ENCODE peak calls at places on chromosome 10, in ten cellular contexts. One of them, this sample, is unnamed.

GRCh38 chr10:130577039-130577438 is 440.8 kb downstream of the GLRX3 start:
- DNase-seq in mesenteric fat pad: no peak
- DNase-seq in Peyer's patch: no peak
- DNase-seq in iris pigment epithelial cell: no peak
- DNase-seq in type B pancreatic cell: no peak
- DNase-seq in GM03348: no peak
- DNase-seq in fibroblast of villous mesenchyme: no peak
- DNase-seq in stimulated activated CD4-positive, alpha-beta T cell treated with anti-CD3 and anti-CD28 coated beads, Interleukin-1b, Interleukin-23, amount 100 ng/mL, for 4 hours: no peak
- DNase-seq in sciatic nerve: no peak
- DNase-seq in CD4-positive, alpha-beta T cell: no peak
- DNase-seq in this sample: no peak

GRCh38 chr10:117550599-117551321 is 8.2 kb downstream of the EMX2 start:
- DNase-seq in mesenteric fat pad: no peak
- DNase-seq in Peyer's patch: peak
- DNase-seq in iris pigment epithelial cell: no peak
- DNase-seq in type B pancreatic cell: no peak
- DNase-seq in GM03348: no peak
- DNase-seq in fibroblast of villous mesenchyme: peak
- DNase-seq in stimulated activated CD4-positive, alpha-beta T cell treated with anti-CD3 and anti-CD28 coated beads, Interleukin-1b, Interleukin-23, amount 100 ng/mL, for 4 hours: no peak
- DNase-seq in sciatic nerve: no peak
- DNase-seq in CD4-positive, alpha-beta T cell: no peak
- DNase-seq in this sample: no peak

GRCh38 chr10:131098416-131098952 is 213.0 kb downstream of the TCERG1L start:
- DNase-seq in mesenteric fat pad: no peak
- DNase-seq in Peyer's patch: no peak
- DNase-seq in iris pigment epithelial cell: no peak
- DNase-seq in type B pancreatic cell: no peak
- DNase-seq in GM03348: no peak
- DNase-seq in fibroblast of villous mesenchyme: no peak
- DNase-seq in stimulated activated CD4-positive, alpha-beta T cell treated with anti-CD3 and anti-CD28 coated beads, Interleukin-1b, Interleukin-23, amount 100 ng/mL, for 4 hours: no peak
- DNase-seq in sciatic nerve: no peak
- DNase-seq in CD4-positive, alpha-beta T cell: no peak
- DNase-seq in this sample: no peak

GRCh38 chr10:8187171-8187666 is 132.7 kb downstream of the GATA3 start:
- DNase-seq in mesenteric fat pad: no peak
- DNase-seq in Peyer's patch: no peak
- DNase-seq in iris pigment epithelial cell: no peak
- DNase-seq in type B pancreatic cell: no peak
- DNase-seq in GM03348: no peak
- DNase-seq in fibroblast of villous mesenchyme: peak
- DNase-seq in stimulated activated CD4-positive, alpha-beta T cell treated with anti-CD3 and anti-CD28 coated beads, Interleukin-1b, Interleukin-23, amount 100 ng/mL, for 4 hours: no peak
- DNase-seq in sciatic nerve: no peak
- DNase-seq in CD4-positive, alpha-beta T cell: no peak
- DNase-seq in this sample: no peak

GRCh38 chr10:50992972-50993766 is 81.1 kb upstream of the PRKG1 start:
- DNase-seq in mesenteric fat pad: no peak
- DNase-seq in Peyer's patch: peak
- DNase-seq in iris pigment epithelial cell: peak
- DNase-seq in type B pancreatic cell: no peak
- DNase-seq in GM03348: peak
- DNase-seq in fibroblast of villous mesenchyme: peak
- DNase-seq in stimulated activated CD4-positive, alpha-beta T cell treated with anti-CD3 and anti-CD28 coated beads, Interleukin-1b, Interleukin-23, amount 100 ng/mL, for 4 hours: no peak
- DNase-seq in sciatic nerve: no peak
- DNase-seq in CD4-positive, alpha-beta T cell: no peak
- DNase-seq in this sample: no peak

GRCh38 chr10:119104653-119105024 is 726 bp downstream of the DENND10 start:
- DNase-seq in mesenteric fat pad: no peak
- DNase-seq in Peyer's patch: no peak
- DNase-seq in iris pigment epithelial cell: peak
- DNase-seq in type B pancreatic cell: peak
- DNase-seq in GM03348: peak
- DNase-seq in fibroblast of villous mesenchyme: peak
- DNase-seq in stimulated activated CD4-positive, alpha-beta T cell treated with anti-CD3 and anti-CD28 coated beads, Interleukin-1b, Interleukin-23, amount 100 ng/mL, for 4 hours: no peak
- DNase-seq in sciatic nerve: peak
- DNase-seq in CD4-positive, alpha-beta T cell: no peak
- DNase-seq in this sample: no peak

GRCh38 chr10:24469993-24470392 is 253.7 kb downstream of the ARHGAP21 start:
- DNase-seq in mesenteric fat pad: no peak
- DNase-seq in Peyer's patch: peak
- DNase-seq in iris pigment epithelial cell: peak
- DNase-seq in type B pancreatic cell: no peak
- DNase-seq in GM03348: no peak
- DNase-seq in fibroblast of villous mesenchyme: no peak
- DNase-seq in stimulated activated CD4-positive, alpha-beta T cell treated with anti-CD3 and anti-CD28 coated beads, Interleukin-1b, Interleukin-23, amount 100 ng/mL, for 4 hours: no peak
- DNase-seq in sciatic nerve: no peak
- DNase-seq in CD4-positive, alpha-beta T cell: no peak
- DNase-seq in this sample: no peak

GRCh38 chr10:109961181-109962001 is 38.1 kb upstream of the XPNPEP1 start:
- DNase-seq in mesenteric fat pad: no peak
- DNase-seq in Peyer's patch: no peak
- DNase-seq in iris pigment epithelial cell: peak
- DNase-seq in type B pancreatic cell: no peak
- DNase-seq in GM03348: no peak
- DNase-seq in fibroblast of villous mesenchyme: peak
- DNase-seq in stimulated activated CD4-positive, alpha-beta T cell treated with anti-CD3 and anti-CD28 coated beads, Interleukin-1b, Interleukin-23, amount 100 ng/mL, for 4 hours: no peak
- DNase-seq in sciatic nerve: no peak
- DNase-seq in CD4-positive, alpha-beta T cell: no peak
- DNase-seq in this sample: no peak

GRCh38 chr10:44384601-44385422 is at the start of gene CXCL12:
- DNase-seq in mesenteric fat pad: peak
- DNase-seq in Peyer's patch: no peak
- DNase-seq in iris pigment epithelial cell: peak
- DNase-seq in type B pancreatic cell: peak
- DNase-seq in GM03348: peak
- DNase-seq in fibroblast of villous mesenchyme: peak
- DNase-seq in stimulated activated CD4-positive, alpha-beta T cell treated with anti-CD3 and anti-CD28 coated beads, Interleukin-1b, Interleukin-23, amount 100 ng/mL, for 4 hours: no peak
- DNase-seq in sciatic nerve: peak
- DNase-seq in CD4-positive, alpha-beta T cell: no peak
- DNase-seq in this sample: no peak

GRCh38 chr10:117271427-117271826 is 30.5 kb downstream of the SLC18A2 start:
- DNase-seq in mesenteric fat pad: no peak
- DNase-seq in Peyer's patch: no peak
- DNase-seq in iris pigment epithelial cell: peak
- DNase-seq in type B pancreatic cell: no peak
- DNase-seq in GM03348: no peak
- DNase-seq in fibroblast of villous mesenchyme: no peak
- DNase-seq in stimulated activated CD4-positive, alpha-beta T cell treated with anti-CD3 and anti-CD28 coated beads, Interleukin-1b, Interleukin-23, amount 100 ng/mL, for 4 hours: no peak
- DNase-seq in sciatic nerve: no peak
- DNase-seq in CD4-positive, alpha-beta T cell: no peak
- DNase-seq in this sample: no peak

GRCh38 chr10:96138102-96138501 is 8.0 kb downstream of the ZNF518A start:
- DNase-seq in mesenteric fat pad: no peak
- DNase-seq in Peyer's patch: no peak
- DNase-seq in iris pigment epithelial cell: no peak
- DNase-seq in type B pancreatic cell: no peak
- DNase-seq in GM03348: no peak
- DNase-seq in fibroblast of villous mesenchyme: no peak
- DNase-seq in stimulated activated CD4-positive, alpha-beta T cell treated with anti-CD3 and anti-CD28 coated beads, Interleukin-1b, Interleukin-23, amount 100 ng/mL, for 4 hours: no peak
- DNase-seq in sciatic nerve: no peak
- DNase-seq in CD4-positive, alpha-beta T cell: no peak
- DNase-seq in this sample: no peak

GRCh38 chr10:121886997-121887622 is 40.7 kb downstream of the ATE1 start:
- DNase-seq in mesenteric fat pad: no peak
- DNase-seq in Peyer's patch: peak
- DNase-seq in iris pigment epithelial cell: peak
- DNase-seq in type B pancreatic cell: no peak
- DNase-seq in GM03348: peak
- DNase-seq in fibroblast of villous mesenchyme: peak
- DNase-seq in stimulated activated CD4-positive, alpha-beta T cell treated with anti-CD3 and anti-CD28 coated beads, Interleukin-1b, Interleukin-23, amount 100 ng/mL, for 4 hours: peak
- DNase-seq in sciatic nerve: peak
- DNase-seq in CD4-positive, alpha-beta T cell: peak
- DNase-seq in this sample: peak

GRCh38 chr10:50582766-50583762 is 40.7 kb downstream of the SGMS1 start:
- DNase-seq in mesenteric fat pad: no peak
- DNase-seq in Peyer's patch: no peak
- DNase-seq in iris pigment epithelial cell: no peak
- DNase-seq in type B pancreatic cell: no peak
- DNase-seq in GM03348: no peak
- DNase-seq in fibroblast of villous mesenchyme: no peak
- DNase-seq in stimulated activated CD4-positive, alpha-beta T cell treated with anti-CD3 and anti-CD28 coated beads, Interleukin-1b, Interleukin-23, amount 100 ng/mL, for 4 hours: no peak
- DNase-seq in sciatic nerve: no peak
- DNase-seq in CD4-positive, alpha-beta T cell: no peak
- DNase-seq in this sample: no peak

GRCh38 chr10:84743483-84743882 is 415.1 kb downstream of the CCSER2 start:
- DNase-seq in mesenteric fat pad: no peak
- DNase-seq in Peyer's patch: no peak
- DNase-seq in iris pigment epithelial cell: peak
- DNase-seq in type B pancreatic cell: no peak
- DNase-seq in GM03348: no peak
- DNase-seq in fibroblast of villous mesenchyme: no peak
- DNase-seq in stimulated activated CD4-positive, alpha-beta T cell treated with anti-CD3 and anti-CD28 coated beads, Interleukin-1b, Interleukin-23, amount 100 ng/mL, for 4 hours: no peak
- DNase-seq in sciatic nerve: no peak
- DNase-seq in CD4-positive, alpha-beta T cell: no peak
- DNase-seq in this sample: no peak

GRCh38 chr10:107577226-107577625 is 412.7 kb upstream of the SORCS1 start:
- DNase-seq in mesenteric fat pad: no peak
- DNase-seq in Peyer's patch: no peak
- DNase-seq in iris pigment epithelial cell: no peak
- DNase-seq in type B pancreatic cell: no peak
- DNase-seq in GM03348: no peak
- DNase-seq in fibroblast of villous mesenchyme: no peak
- DNase-seq in stimulated activated CD4-positive, alpha-beta T cell treated with anti-CD3 and anti-CD28 coated beads, Interleukin-1b, Interleukin-23, amount 100 ng/mL, for 4 hours: no peak
- DNase-seq in sciatic nerve: no peak
- DNase-seq in CD4-positive, alpha-beta T cell: no peak
- DNase-seq in this sample: no peak

GRCh38 chr10:80094236-80094635 is 15.8 kb downstream of the TMEM254 start:
- DNase-seq in mesenteric fat pad: no peak
- DNase-seq in Peyer's patch: no peak
- DNase-seq in iris pigment epithelial cell: no peak
- DNase-seq in type B pancreatic cell: no peak
- DNase-seq in GM03348: no peak
- DNase-seq in fibroblast of villous mesenchyme: peak
- DNase-seq in stimulated activated CD4-positive, alpha-beta T cell treated with anti-CD3 and anti-CD28 coated beads, Interleukin-1b, Interleukin-23, amount 100 ng/mL, for 4 hours: no peak
- DNase-seq in sciatic nerve: no peak
- DNase-seq in CD4-positive, alpha-beta T cell: no peak
- DNase-seq in this sample: no peak

GRCh38 chr10:25813511-25813910 is 120.5 kb upstream of the MYO3A start:
- DNase-seq in mesenteric fat pad: no peak
- DNase-seq in Peyer's patch: no peak
- DNase-seq in iris pigment epithelial cell: no peak
- DNase-seq in type B pancreatic cell: no peak
- DNase-seq in GM03348: no peak
- DNase-seq in fibroblast of villous mesenchyme: no peak
- DNase-seq in stimulated activated CD4-positive, alpha-beta T cell treated with anti-CD3 and anti-CD28 coated beads, Interleukin-1b, Interleukin-23, amount 100 ng/mL, for 4 hours: no peak
- DNase-seq in sciatic nerve: no peak
- DNase-seq in CD4-positive, alpha-beta T cell: no peak
- DNase-seq in this sample: no peak

GRCh38 chr10:51000164-51000563 is 74.1 kb upstream of the PRKG1 start:
- DNase-seq in mesenteric fat pad: no peak
- DNase-seq in Peyer's patch: no peak
- DNase-seq in iris pigment epithelial cell: peak
- DNase-seq in type B pancreatic cell: no peak
- DNase-seq in GM03348: peak
- DNase-seq in fibroblast of villous mesenchyme: peak
- DNase-seq in stimulated activated CD4-positive, alpha-beta T cell treated with anti-CD3 and anti-CD28 coated beads, Interleukin-1b, Interleukin-23, amount 100 ng/mL, for 4 hours: no peak
- DNase-seq in sciatic nerve: no peak
- DNase-seq in CD4-positive, alpha-beta T cell: no peak
- DNase-seq in this sample: no peak

GRCh38 chr10:104862-105565 is 30.2 kb upstream of the ZMYND11 start:
- DNase-seq in mesenteric fat pad: no peak
- DNase-seq in Peyer's patch: no peak
- DNase-seq in iris pigment epithelial cell: no peak
- DNase-seq in type B pancreatic cell: no peak
- DNase-seq in GM03348: no peak
- DNase-seq in fibroblast of villous mesenchyme: no peak
- DNase-seq in stimulated activated CD4-positive, alpha-beta T cell treated with anti-CD3 and anti-CD28 coated beads, Interleukin-1b, Interleukin-23, amount 100 ng/mL, for 4 hours: no peak
- DNase-seq in sciatic nerve: no peak
- DNase-seq in CD4-positive, alpha-beta T cell: no peak
- DNase-seq in this sample: no peak

GRCh38 chr10:84193846-84194423 is 402 bp upstream of the CDHR1 start:
- DNase-seq in mesenteric fat pad: no peak
- DNase-seq in Peyer's patch: no peak
- DNase-seq in iris pigment epithelial cell: no peak
- DNase-seq in type B pancreatic cell: no peak
- DNase-seq in GM03348: no peak
- DNase-seq in fibroblast of villous mesenchyme: peak
- DNase-seq in stimulated activated CD4-positive, alpha-beta T cell treated with anti-CD3 and anti-CD28 coated beads, Interleukin-1b, Interleukin-23, amount 100 ng/mL, for 4 hours: no peak
- DNase-seq in sciatic nerve: no peak
- DNase-seq in CD4-positive, alpha-beta T cell: no peak
- DNase-seq in this sample: no peak

This sample was measured in T-helper 1 cell.